ENCODE peak calls at places on chromosomes 4 and X, in ten cellular contexts. T, K, A, J, X, Z, R, S, B and U are unnamed samples. For H3K9me3 and H3K27me3, the result is how much of the 10 kb centered on the place peaks cover.

GRCh38 chr4:3238721-3239120 is 10.2 kb upstream of the MSANTD1 start:
- DNase-seq in T (no peak), K (no peak), A (no peak), J (no peak), X (no peak), Z (no peak), R (no peak), S (no peak), B (no peak), U (peak)

GRCh38 chrX:1178580-1179057 is 33.8 kb downstream of the CRLF2 start:
- DNase-seq in T (no peak), K (peak), A (no peak), J (no peak), X (no peak), Z (no peak), R (peak), S (no peak), B (peak), U (no peak)

GRCh38 chr4:77438549-77438948 is 167.1 kb upstream of the CXCL13 start:
- DNase-seq in T (no peak), K (no peak), A (no peak), J (no peak), X (no peak), Z (no peak), R (no peak), S (no peak), B (no peak), U (no peak)

GRCh38 chrX:108399427-108400165 is 38.6 kb downstream of the COL4A6 start:
- DNase-seq in T (no peak), K (peak), A (no peak), J (no peak), X (no peak), Z (no peak), R (no peak), S (no peak), B (no peak), U (no peak)

GRCh38 chrX:41384041-41384705 is 50.2 kb downstream of the DDX3X start:
- DNase-seq in T (peak), K (peak), A (peak), J (peak), X (peak), Z (peak), R (no peak), S (no peak), B (no peak), U (peak)

GRCh38 chrX:52341493-52341892 is 27.3 kb upstream of the XAGE2 start:
- DNase-seq in T (no peak), K (peak), A (no peak), J (no peak), X (no peak), Z (no peak), R (no peak), S (no peak), B (no peak), U (no peak)

GRCh38 chr4:148248824-148249223 is 193.4 kb downstream of the NR3C2 start:
- DNase-seq in T (no peak), K (no peak), A (no peak), J (no peak), X (no peak), Z (no peak), R (no peak), S (no peak), B (no peak), U (no peak)

GRCh38 chr4:155342142-155342541 is 34.6 kb downstream of the MAP9 start:
- DNase-seq in T (no peak), K (peak), A (no peak), J (no peak), X (no peak), Z (no peak), R (no peak), S (no peak), B (no peak), U (no peak)

GRCh38 chr4:184481544-184481943 is 7.2 kb upstream of the IRF2 start:
- DNase-seq in T (no peak), K (no peak), A (no peak), J (no peak), X (no peak), Z (no peak), R (no peak), S (no peak), B (no peak), U (no peak)

GRCh38 chrX:38664285-38664684 is 102.9 kb downstream of the TSPAN7 start:
- DNase-seq in T (no peak), K (peak), A (no peak), J (no peak), X (no peak), Z (no peak), R (peak), S (peak), B (no peak), U (peak)

GRCh38 chr4:108838451-108838850 is 75.6 kb upstream of the ETNPPL start:
- DNase-seq in T (no peak), K (no peak), A (no peak), J (no peak), X (no peak), Z (no peak), R (no peak), S (no peak), B (no peak), U (no peak)

GRCh38 chr4:154390324-154390723 is 101.3 kb downstream of the DCHS2 start:
- DNase-seq in T (no peak), K (peak), A (no peak), J (no peak), X (no peak), Z (no peak), R (no peak), S (no peak), B (no peak), U (no peak)

GRCh38 chr4:98685225-98686045 is 27.0 kb upstream of the TSPAN5 start:
- DNase-seq in T (no peak), K (no peak), A (no peak), J (no peak), X (no peak), Z (no peak), R (no peak), S (no peak), B (peak), U (no peak)

GRCh38 chr4:185839204-185839712 is 27.3 kb upstream of the SORBS2 start:
- DNase-seq in T (no peak), K (peak), A (peak), J (peak), X (no peak), Z (peak), R (peak), S (no peak), B (no peak), U (no peak)

GRCh38 chrX:24168807-24169206 is 19.3 kb downstream of the ZFX start:
- DNase-seq in T (no peak), K (no peak), A (no peak), J (no peak), X (no peak), Z (no peak), R (no peak), S (no peak), B (no peak), U (no peak)
- H3K27ac ChIP-seq in T (no peak), K (no peak), A (no peak), J (peak), X (no peak), Z (no peak), R (peak), S (no peak), B (no peak), U (no peak)

DNA sequence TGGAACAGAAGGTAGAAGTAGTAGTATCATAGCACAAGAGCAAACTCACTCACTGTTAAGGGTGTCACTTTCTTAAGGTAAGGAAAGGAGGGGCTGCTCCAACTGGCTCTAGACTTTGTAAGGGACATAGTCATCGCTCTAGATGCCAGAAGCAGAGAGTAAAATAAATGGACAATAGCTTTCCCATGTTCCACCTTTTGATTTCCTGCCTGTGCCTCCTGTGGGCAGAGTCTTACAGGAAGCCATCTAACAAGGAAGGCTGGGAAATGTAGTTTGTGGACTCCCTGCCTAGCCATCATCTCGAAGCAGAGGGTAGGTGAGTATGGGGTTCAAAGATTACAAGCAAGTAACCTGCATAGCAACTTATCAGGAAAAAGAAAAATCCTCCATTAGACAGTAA is 1.7 kb upstream of the METTL14 start:
- DNase-seq in T (no peak), K (peak), A (no peak), J (no peak), X (no peak), Z (no peak), R (no peak), S (peak), B (no peak), U (no peak)
- H3K9me3 ChIP-seq in T (under half), K (under half), A (under half), J (under half), X (under half), Z (under half), R (under half), S (under half), B (under half), U (under half)

DNA sequence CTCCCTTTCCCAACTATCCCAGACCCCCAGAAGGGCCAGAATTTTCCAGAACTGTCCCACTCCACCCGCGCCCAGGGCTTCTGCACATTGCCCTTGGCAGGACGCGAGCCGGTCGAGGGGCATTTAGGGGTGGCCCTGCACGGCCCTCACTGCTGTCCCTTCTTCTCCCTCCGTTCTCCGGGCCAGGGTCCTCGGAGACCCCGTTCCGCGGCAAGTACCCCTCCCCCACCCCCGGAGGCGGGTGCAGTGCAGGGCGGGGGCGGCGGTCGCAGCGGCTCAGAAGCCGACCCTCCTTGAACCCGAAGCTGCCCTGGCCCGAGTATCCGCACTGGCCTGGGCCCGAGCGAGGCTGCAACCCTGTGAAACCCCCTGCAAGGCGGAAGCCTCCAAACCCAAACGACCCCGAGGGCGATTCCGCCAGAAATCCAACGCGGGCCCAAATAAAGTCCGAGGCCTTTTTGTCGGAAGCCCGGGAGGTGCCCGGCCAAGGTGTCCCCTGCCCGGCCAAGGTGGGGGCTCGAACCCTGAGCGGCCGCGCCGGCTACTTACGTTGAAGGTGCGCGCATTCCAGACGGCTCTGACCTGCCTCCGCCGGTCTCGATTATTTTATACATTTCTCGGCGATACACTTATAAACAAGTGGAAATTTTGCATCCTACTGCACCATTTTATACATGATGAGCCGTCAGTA is 53.2 kb upstream of the TMEM33 start:
- DNase-seq in T (no peak), K (no peak), A (no peak), J (no peak), X (no peak), Z (no peak), R (peak), S (peak), B (no peak), U (no peak)
- H3K27me3 ChIP-seq in T (half or more), K (half or more), A (under half), J (half or more), X (half or more), Z (half or more), R (half or more), S (half or more), B (under half), U (under half)

GRCh38 chr4:112003508-112003907 is 141.7 kb upstream of the FAM241A start:
- DNase-seq in T (no peak), K (no peak), A (no peak), J (no peak), X (no peak), Z (no peak), R (no peak), S (no peak), B (no peak), U (no peak)
- H3K27ac ChIP-seq in T (no peak), K (no peak), A (no peak), J (no peak), X (no peak), Z (no peak), R (no peak), S (no peak), B (no peak), U (no peak)

GRCh38 chrX:47862680-47863079 is 26.0 kb downstream of the ZNF81 start:
- DNase-seq in T (no peak), K (no peak), A (no peak), J (no peak), X (no peak), Z (no peak), R (no peak), S (no peak), B (no peak), U (no peak)

GRCh38 chrX:47864785-47865184 is 28.1 kb downstream of the ZNF81 start:
- DNase-seq in T (no peak), K (no peak), A (no peak), J (no peak), X (no peak), Z (no peak), R (no peak), S (no peak), B (no peak), U (no peak)

GRCh38 chrX:47859686-47860085 is 23.0 kb downstream of the ZNF81 start:
- DNase-seq in T (no peak), K (no peak), A (no peak), J (no peak), X (no peak), Z (no peak), R (no peak), S (no peak), B (no peak), U (no peak)

DNA sequence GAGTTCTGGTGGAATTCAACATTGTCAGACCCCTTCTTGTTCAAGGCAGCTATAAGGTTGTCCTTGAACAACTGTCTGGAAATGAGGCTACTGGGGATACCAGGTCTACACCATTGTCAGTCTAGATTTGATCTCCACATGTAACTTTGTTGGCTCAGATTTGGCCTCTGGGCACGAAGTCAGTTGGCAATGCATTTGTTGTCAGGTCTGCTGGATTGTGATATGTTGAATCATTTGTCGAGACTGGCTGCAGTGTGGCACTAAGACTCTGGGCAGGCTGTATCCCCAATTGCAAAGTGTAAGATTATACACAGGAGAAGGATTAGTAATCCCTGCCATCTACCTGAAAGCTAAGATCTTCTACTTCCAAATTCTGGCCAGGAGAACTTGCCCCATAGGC is 26.5 kb downstream of the ZNF81 start:
- DNase-seq in T (no peak), K (no peak), A (peak), J (no peak), X (no peak), Z (no peak), R (no peak), S (no peak), B (no peak), U (peak)
- H3K9me3 ChIP-seq in T (under half), K (under half), A (under half), J (under half), X (under half), Z (under half), R (under half), S (under half), B (under half), U (under half)

GRCh38 chrX:40148439-40149285 is 50.9 kb upstream of the BCOR start:
- DNase-seq in T (no peak), K (no peak), A (no peak), J (no peak), X (no peak), Z (no peak), R (peak), S (peak), B (no peak), U (no peak)

GRCh38 chrX:40147399-40148188 is 49.8 kb upstream of the BCOR start:
- DNase-seq in T (no peak), K (no peak), A (no peak), J (no peak), X (no peak), Z (no peak), R (peak), S (no peak), B (no peak), U (peak)

GRCh38 chrX:40149286-40150175 is 51.8 kb upstream of the BCOR start:
- DNase-seq in T (no peak), K (no peak), A (no peak), J (no peak), X (no peak), Z (no peak), R (peak), S (no peak), B (no peak), U (no peak)

GRCh38 chrX:40146471-40147398 is 49.0 kb upstream of the BCOR start:
- DNase-seq in T (no peak), K (no peak), A (peak), J (no peak), X (peak), Z (no peak), R (peak), S (peak), B (peak), U (peak)

GRCh38 chrX:40148189-40148438 is 50.4 kb upstream of the BCOR start:
- DNase-seq in T (no peak), K (no peak), A (no peak), J (no peak), X (no peak), Z (no peak), R (no peak), S (no peak), B (no peak), U (no peak)
- H3K27me3 ChIP-seq in T (under half), K (under half), A (under half), J (half or more), X (under half), Z (under half), R (half or more), S (under half), B (under half), U (under half)

DNA sequence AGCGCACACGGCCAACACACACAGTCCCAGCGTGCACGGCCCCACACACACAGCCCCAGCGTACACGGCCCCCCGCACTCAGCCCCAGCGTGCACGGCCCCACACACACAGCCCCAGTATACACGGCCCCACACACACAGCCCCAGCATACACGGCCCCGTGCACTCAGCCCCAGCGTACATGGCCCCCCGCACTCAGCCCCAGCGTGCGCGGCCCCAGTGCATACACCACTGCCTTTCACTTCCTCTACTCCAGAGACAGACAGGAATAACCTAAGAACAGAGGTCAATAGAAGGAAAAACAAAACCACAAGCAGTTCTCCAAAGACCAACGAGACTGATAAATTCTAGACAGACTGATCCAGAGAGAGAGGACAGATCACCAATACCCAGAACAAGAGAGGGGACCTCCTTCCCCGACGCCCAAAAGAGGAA is 17.1 kb downstream of the GAK start:
- DNase-seq in T (no peak), K (no peak), A (peak), J (peak), X (peak), Z (no peak), R (no peak), S (no peak), B (no peak), U (no peak)
- H3K27ac ChIP-seq in T (no peak), K (no peak), A (no peak), J (no peak), X (no peak), Z (no peak), R (no peak), S (no peak), B (no peak), U (no peak)

GRCh38 chrX:74107666-74108065 is 196.3 kb upstream of the ZCCHC13 start:
- DNase-seq in T (no peak), K (no peak), A (no peak), J (no peak), X (no peak), Z (no peak), R (no peak), S (no peak), B (no peak), U (no peak)
- H3K9me3 ChIP-seq in T (under half), K (under half), A (under half), J (under half), X (under half), Z (under half), R (under half), S (under half), B (under half), U (under half)

DNA sequence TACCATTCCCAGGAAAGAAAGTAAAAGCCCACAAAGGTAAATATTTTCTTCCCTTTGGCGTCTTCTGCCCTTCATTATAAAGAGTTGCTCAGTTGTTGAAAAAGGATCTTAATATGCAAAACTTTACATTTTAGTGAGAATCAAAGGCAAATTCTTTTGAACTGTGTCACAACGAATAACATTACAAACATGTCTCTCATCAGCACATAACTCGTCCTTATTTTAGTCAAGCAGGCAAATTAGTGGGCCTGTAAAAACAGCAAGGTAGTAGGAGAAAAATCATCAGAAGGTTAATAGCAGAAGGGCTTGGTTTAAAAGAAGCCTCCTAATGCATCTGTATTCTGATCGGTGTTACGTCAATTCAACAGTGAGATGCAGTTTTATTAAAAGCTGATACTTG is 647.3 kb upstream of the DIPK2B start:
- DNase-seq in T (no peak), K (no peak), A (no peak), J (no peak), X (no peak), Z (no peak), R (no peak), S (no peak), B (no peak), U (no peak)
- H3K27me3 ChIP-seq in T (under half), K (under half), A (under half), J (under half), X (under half), Z (under half), R (under half), S (under half), B (under half), U (under half)

GRCh38 chr4:6281436-6282144 is 11.9 kb downstream of the WFS1 start:
- DNase-seq in T (peak), K (no peak), A (peak), J (no peak), X (no peak), Z (no peak), R (no peak), S (no peak), B (no peak), U (no peak)

GRCh38 chr4:6283282-6283681 is 13.6 kb downstream of the WFS1 start:
- DNase-seq in T (no peak), K (no peak), A (no peak), J (no peak), X (no peak), Z (no peak), R (no peak), S (no peak), B (no peak), U (no peak)

GRCh38 chr4:6279582-6280289 is 10.1 kb downstream of the WFS1 start:
- DNase-seq in T (no peak), K (no peak), A (no peak), J (no peak), X (no peak), Z (no peak), R (no peak), S (no peak), B (no peak), U (no peak)

GRCh38 chr4:6280365-6280996 is 10.8 kb downstream of the WFS1 start:
- DNase-seq in T (no peak), K (peak), A (no peak), J (no peak), X (no peak), Z (no peak), R (no peak), S (no peak), B (no peak), U (no peak)

GRCh38 chr4:6282247-6282646 is 12.6 kb downstream of the WFS1 start:
- DNase-seq in T (no peak), K (no peak), A (no peak), J (no peak), X (no peak), Z (no peak), R (no peak), S (no peak), B (no peak), U (no peak)
- H3K27ac ChIP-seq in T (peak), K (no peak), A (peak), J (no peak), X (peak), Z (no peak), R (no peak), S (no peak), B (no peak), U (no peak)